ENCODE peak calls at places on chromosomes 16 and 17, in seven cellular contexts. J is A549, I is GM12878, D is IMR-90, X is HepG2, P is HCT116, U is K562. G is an unnamed sample.
A peak's percentile ranks its signal among the peaks of the same experiment; 100 is the strongest.

GRCh38 chr17:66283296-66283934 is 19.0 kb upstream of the PRKCA start:
- DNase-seq in J (no peak), I (no peak), D (no peak), X (no peak), P (no peak), U (no peak), G (no peak)

GRCh38 chr17:34424814-34425490 is 61.9 kb upstream of the CCL1 start:
- DNase-seq in J (no peak), I (no peak), D (no peak), X (no peak), P (no peak), U (no peak), G (no peak)

GRCh38 chr17:42441717-42442565 is 16.7 kb upstream of the ATP6V0A1 start:
- DNase-seq in J (no peak), I (no peak), D (no peak), X (peak; percentile 89), P (no peak), U (no peak), G (no peak)

GRCh38 chr16:86919531-86920305 is 341.4 kb downstream of the FOXL1 start:
- DNase-seq in J (no peak), I (no peak), D (no peak), X (no peak), P (no peak), U (no peak), G (no peak)

GRCh38 chr17:41544935-41545334 is 16.8 kb upstream of the KRT19 start:
- DNase-seq in J (no peak), I (no peak), D (no peak), X (no peak), P (no peak), U (no peak), G (no peak)

GRCh38 chr16:84314373-84314772 is 19.7 kb downstream of the WFDC1 start:
- DNase-seq in J (no peak), I (no peak), D (no peak), X (no peak), P (no peak), U (no peak), G (no peak)

GRCh38 chr17:75764711-75765421 is at the start of gene GALK1:
- DNase-seq in J (peak; percentile 78), I (no peak), D (peak; percentile 55), X (peak; percentile 59), P (no peak), U (peak; percentile 91), G (peak; percentile 82)

GRCh38 chr16:51159864-51160263 is 8.8 kb upstream of the SALL1 start:
- DNase-seq in J (no peak), I (no peak), D (no peak), X (no peak), P (no peak), U (no peak), G (peak; percentile 40)

GRCh38 chr16:29809031-29809747 is 2.8 kb upstream of the PRRT2 start:
- DNase-seq in J (no peak), I (no peak), D (no peak), X (no peak), P (no peak), U (no peak), G (no peak)

GRCh38 chr17:27318228-27318627 is 24.3 kb downstream of the WSB1 start:
- DNase-seq in J (no peak), I (no peak), D (no peak), X (no peak), P (no peak), U (no peak), G (no peak)

GRCh38 chr17:32783602-32784001 is 93.3 kb downstream of the MYO1D start:
- DNase-seq in J (peak; percentile 69), I (peak; percentile 32), D (peak; percentile 66), X (peak; percentile 47), P (peak; percentile 39), U (peak; percentile 49), G (no peak)

GRCh38 chr16:46883353-46883689 is 841 bp upstream of the GPT2 start:
- DNase-seq in J (no peak), I (no peak), D (no peak), X (peak; percentile 97), P (no peak), U (no peak), G (no peak)

GRCh38 chr17:41483991-41484826 is 3.3 kb upstream of the KRT35 start:
- DNase-seq in J (no peak), I (no peak), D (peak; percentile 37), X (no peak), P (no peak), U (peak; percentile 20), G (no peak)

GRCh38 chr17:28008526-28008925 is 34.0 kb upstream of the NLK start:
- DNase-seq in J (peak; percentile 46), I (no peak), D (peak; percentile 66), X (peak; percentile 16), P (peak; percentile 8), U (peak; percentile 66), G (peak; percentile 84)

GRCh38 chr16:86485746-86486145 is 24.6 kb upstream of the FOXF1 start:
- DNase-seq in J (no peak), I (no peak), D (no peak), X (no peak), P (no peak), U (no peak), G (no peak)

GRCh38 chr16:69097425-69097824 is 8.0 kb upstream of the HAS3 start:
- DNase-seq in J (no peak), I (no peak), D (no peak), X (no peak), P (no peak), U (no peak), G (no peak)

DNA sequence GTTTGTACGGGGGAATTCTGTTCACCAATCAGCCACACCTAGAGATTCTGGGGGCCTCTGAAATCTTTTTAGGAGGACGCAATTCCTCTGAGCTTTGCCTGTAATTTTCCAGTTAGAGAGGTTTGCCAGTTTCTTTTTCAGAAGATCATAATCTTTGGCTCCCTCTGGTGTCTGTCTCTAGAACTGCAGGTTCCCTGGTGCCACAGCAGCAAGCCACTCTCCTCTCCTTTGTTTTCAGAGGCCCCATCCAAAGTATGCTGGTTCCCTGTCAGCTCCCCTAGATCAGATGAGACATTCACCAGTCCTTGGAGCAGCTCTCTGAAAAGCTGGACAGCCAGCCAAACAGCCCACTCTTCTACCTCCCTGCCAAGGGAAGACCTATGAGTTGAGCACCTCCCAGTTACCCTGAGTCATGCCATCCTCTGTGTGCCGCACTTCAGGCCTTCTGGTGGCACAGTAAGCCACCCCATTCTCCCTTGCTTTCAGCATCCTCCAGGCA is 36.1 kb downstream of the RNF112 start:
- DNase-seq in J (peak; percentile 75), I (peak; percentile 20), D (peak; percentile 70), X (peak; percentile 66), P (peak; percentile 62), U (peak; percentile 56), G (peak; percentile 93)
- TF ChIP-seq CEBPB in J (no peak), I (no peak), D (no peak), X (no peak), P (no peak), U (no peak), G (no peak)

GRCh38 chr17:68387485-68387884 is 69.8 kb downstream of the WIPI1 start:
- DNase-seq in J (no peak), I (no peak), D (no peak), X (no peak), P (no peak), U (no peak), G (no peak)

GRCh38 chr17:68394608-68395331 is 62.5 kb downstream of the WIPI1 start:
- DNase-seq in J (no peak), I (no peak), D (no peak), X (no peak), P (no peak), U (no peak), G (peak; percentile 30)

GRCh38 chr17:68390888-68391545 is 66.3 kb downstream of the WIPI1 start:
- DNase-seq in J (no peak), I (no peak), D (peak; percentile 45), X (no peak), P (no peak), U (no peak), G (peak; percentile 28)

GRCh38 chr17:68389041-68389440 is 68.3 kb downstream of the WIPI1 start:
- DNase-seq in J (no peak), I (no peak), D (no peak), X (no peak), P (no peak), U (no peak), G (no peak)

GRCh38 chr17:68391561-68392268 is 65.6 kb downstream of the WIPI1 start:
- DNase-seq in J (no peak), I (no peak), D (no peak), X (peak; percentile 84), P (no peak), U (no peak), G (no peak)
- TF ChIP-seq CEBPB in J (no peak), I (no peak), D (no peak), X (peak; percentile 3), P (no peak), U (no peak), G (no peak)

DNA sequence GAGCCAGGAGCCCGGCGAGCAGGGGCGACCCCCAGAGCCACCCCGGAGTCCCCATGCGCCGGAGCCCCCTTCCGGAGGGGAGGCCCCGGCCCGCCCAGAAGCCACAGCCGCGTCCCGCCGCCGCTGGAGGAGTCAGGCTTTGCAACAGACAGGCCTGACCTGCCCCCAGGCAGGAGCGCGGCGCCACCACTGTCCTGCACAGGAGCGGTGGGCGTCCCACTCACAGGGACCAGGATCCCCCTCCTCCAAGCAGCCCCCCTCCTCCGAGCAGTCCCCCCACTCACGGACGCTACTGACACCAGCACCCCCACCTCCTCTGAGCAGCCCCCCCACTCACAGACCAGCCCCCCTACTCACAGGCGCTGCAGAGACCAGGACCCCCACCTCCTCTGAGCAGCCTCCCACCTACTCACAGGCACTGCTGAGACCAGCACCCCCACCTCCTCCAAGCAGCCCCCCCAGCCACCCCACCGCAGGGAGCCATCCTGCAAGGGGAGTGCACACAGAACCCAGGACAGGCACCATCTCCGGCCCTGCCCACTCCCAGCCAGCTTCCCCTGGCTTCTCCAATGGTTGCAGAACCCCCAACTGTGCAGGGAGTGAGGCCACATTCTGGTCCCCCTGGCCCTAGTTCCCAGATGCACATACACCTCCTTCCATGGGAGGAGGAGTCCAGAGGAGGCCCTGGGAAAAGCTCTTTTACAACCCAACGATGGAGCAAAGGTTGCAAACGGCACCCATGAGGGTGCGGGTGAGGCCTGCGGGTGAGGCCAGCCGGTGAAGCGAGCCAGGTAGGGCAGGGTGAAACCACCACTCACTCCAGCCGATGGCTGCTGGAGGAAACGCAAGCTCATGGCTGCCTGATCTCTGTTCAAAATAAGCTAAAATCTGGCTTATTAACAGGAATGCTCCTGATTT is 69.9 kb downstream of the ABR start:
- DNase-seq in J (peak; percentile 53), I (no peak), D (no peak), X (peak; percentile 39), P (no peak), U (no peak), G (peak; percentile 63)
- TF ChIP-seq CEBPB in J (no peak), I (no peak), D (no peak), X (no peak), P (no peak), U (no peak), G (no peak)

GRCh38 chr17:2542456-2542855 is 30.8 kb upstream of the METTL16 start:
- DNase-seq in J (no peak), I (peak; percentile 9), D (no peak), X (no peak), P (no peak), U (no peak), G (no peak)

GRCh38 chr17:2549392-2550211 is 37.9 kb upstream of the METTL16 start:
- DNase-seq in J (no peak), I (no peak), D (no peak), X (no peak), P (no peak), U (no peak), G (no peak)

GRCh38 chr17:2545393-2545792 is 33.7 kb upstream of the METTL16 start:
- DNase-seq in J (no peak), I (no peak), D (no peak), X (peak; percentile 45), P (no peak), U (no peak), G (no peak)

GRCh38 chr17:2551493-2551892 is 39.8 kb upstream of the METTL16 start:
- DNase-seq in J (no peak), I (no peak), D (no peak), X (no peak), P (no peak), U (no peak), G (no peak)

GRCh38 chr17:2547176-2547575 is 35.5 kb upstream of the METTL16 start:
- DNase-seq in J (peak; percentile 49), I (no peak), D (peak; percentile 7), X (peak; percentile 38), P (no peak), U (no peak), G (no peak)
- TF ChIP-seq CEBPB in J (peak; percentile 28), I (no peak), D (no peak), X (no peak), P (no peak), U (no peak), G (no peak)